ENCODE peak calls at places on chromosomes 6 and 20, in seven cellular contexts. C, D, R, U, N, P and L are unnamed samples.

GRCh38 chr6:14273196-14273595 is 155.6 kb downstream of the CD83 start:
- DNase-seq in D (no peak), N (no peak), C (no peak), R (no peak), U (peak; percentile 66), P (no peak), L (no peak)

GRCh38 chr20:16576219-16576618 is 3.0 kb upstream of the KIF16B start:
- DNase-seq in N (no peak), R (no peak), D (no peak), U (no peak), P (no peak), C (no peak), L (no peak)

GRCh38 chr6:90928051-90928450 is 341.2 kb upstream of the MAP3K7 start:
- DNase-seq in D (no peak), P (no peak), U (no peak), R (no peak), C (no peak), N (no peak), L (no peak)

GRCh38 chr6:56714982-56715456 is 72.3 kb upstream of the DST start:
- DNase-seq in P (peak; percentile 53), N (no peak), C (no peak), U (no peak), R (no peak), D (no peak), L (no peak)

GRCh38 chr6:32195902-32196681 is 3.6 kb upstream of the GPSM3 start:
- DNase-seq in R (peak; percentile 89), C (peak; percentile 96), N (peak; percentile 73), D (peak; percentile 76), P (no peak), U (peak; percentile 97), L (no peak)

GRCh38 chr6:111444794-111445193 is 38.2 kb downstream of the REV3L start:
- DNase-seq in N (no peak), R (no peak), P (no peak), U (no peak), D (no peak), C (no peak), L (no peak)

GRCh38 chr20:64217539-64217938 is 38.0 kb upstream of the PCMTD2 start:
- DNase-seq in C (no peak), D (no peak), U (no peak), P (no peak), N (no peak), R (no peak), L (no peak)

GRCh38 chr20:48725589-48725991 is 102.2 kb downstream of the PREX1 start:
- DNase-seq in P (no peak), U (no peak), N (no peak), C (no peak), D (no peak), R (no peak), L (no peak)

DNA sequence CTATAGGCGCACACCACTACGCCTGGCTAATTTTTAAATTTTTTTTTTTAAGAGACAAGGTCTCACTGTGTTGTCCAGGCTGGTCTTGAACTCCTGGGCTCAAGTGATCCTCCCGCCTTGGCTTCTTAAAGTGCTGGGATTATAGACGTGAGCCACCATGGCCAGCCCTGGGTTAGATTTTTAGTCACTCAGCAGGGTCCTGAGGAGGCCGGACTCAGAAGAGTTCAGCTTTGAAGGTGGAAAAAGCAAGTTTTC is 44.2 kb downstream of the FGD2 start:
- DNase-seq in R (no peak), U (no peak), D (no peak), P (no peak), N (no peak), C (no peak), L (no peak)
- TF ChIP-seq CTCF in R (no peak), U (no peak), D (no peak), P (no peak), N (no peak), C (no peak), L (no peak)

GRCh38 chr6:26329763-26330511 is 35.1 kb upstream of the BTN3A2 start:
- DNase-seq in C (no peak), R (peak; percentile 55), P (no peak), U (no peak), N (peak; percentile 72), D (no peak), L (no peak)
- H3K4me3 ChIP-seq in C (no peak overlapping the region), R (no peak overlapping the region), P (no peak overlapping the region), U (no peak overlapping the region), N (peak overlapping the region; percentile 72), D (peak overlapping the region; percentile 46), L (peak overlapping the region; percentile 70)

DNA sequence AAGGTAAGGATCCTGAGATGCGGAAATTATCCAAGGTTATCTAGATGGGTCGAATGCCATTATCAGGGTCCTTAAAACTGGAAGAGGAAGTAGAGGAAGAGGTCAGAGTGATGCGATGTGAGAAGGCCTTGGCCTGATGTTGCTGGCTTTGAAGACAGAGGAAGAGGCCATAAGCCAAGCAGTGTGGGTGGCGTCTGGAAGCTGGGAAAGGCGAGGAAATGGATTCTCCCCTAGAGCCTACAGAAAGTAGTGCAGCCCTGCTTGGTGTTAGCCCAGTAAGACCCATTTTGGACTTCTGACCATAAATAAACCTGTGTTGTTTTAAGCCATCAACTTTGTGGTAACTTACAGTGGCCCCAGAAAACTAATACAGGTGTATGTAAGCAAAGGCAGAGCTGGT is 2.0 kb downstream of the SRXN1 start:
- DNase-seq in D (no peak), U (no peak), P (no peak), C (no peak), N (no peak), R (no peak), L (no peak)
- TF ChIP-seq CTCF in D (peak; percentile 10), U (no peak), P (no peak), C (no peak), N (no peak), R (no peak), L (no peak)

DNA sequence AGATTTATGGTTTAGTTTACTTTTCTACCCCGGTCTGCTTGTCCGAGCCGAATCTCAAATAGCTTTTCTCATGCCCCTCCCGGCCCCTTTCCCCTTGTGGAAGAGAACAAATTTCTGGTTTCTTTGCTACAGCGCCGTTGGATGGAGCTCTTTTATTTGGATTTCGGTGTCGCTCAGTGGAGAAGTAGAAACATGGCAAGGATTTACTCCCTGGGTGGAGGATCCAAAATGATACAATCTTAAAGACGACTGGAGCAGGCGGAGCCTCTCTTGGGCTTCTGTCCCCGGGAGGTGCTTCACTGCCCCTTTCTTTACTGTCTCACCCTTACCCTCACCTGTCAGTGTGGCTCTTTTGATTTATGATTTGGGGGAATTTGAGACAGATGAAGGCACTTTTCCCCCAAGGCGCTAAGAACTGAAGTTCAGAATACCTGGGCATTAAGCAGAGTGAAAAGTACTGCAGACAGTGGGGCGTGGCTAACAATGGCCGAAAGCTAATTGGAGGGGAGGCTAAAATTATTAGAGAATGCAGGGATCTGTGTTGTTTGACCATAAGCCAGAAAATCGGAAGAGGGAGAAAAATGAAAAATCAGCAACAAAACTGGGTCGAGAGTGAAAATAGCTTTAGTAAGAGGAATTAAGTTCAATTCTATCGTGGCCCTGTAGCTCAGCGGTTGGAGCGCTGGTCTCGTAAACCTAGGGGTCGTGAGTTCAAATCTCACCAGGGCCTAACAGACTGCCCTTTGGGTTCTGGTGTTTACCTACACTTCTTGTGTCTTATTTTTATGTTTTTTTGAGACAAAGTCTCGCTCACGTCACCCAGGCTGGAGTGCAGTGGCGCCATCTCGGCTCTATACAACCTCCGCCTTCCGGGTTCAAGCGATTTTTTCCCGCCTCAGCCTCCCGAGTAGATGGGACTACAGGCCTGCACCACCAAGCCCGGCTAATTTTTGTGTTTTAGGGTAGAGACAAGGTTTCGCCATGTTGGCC is 145.1 kb upstream of the ZNF184 start:
- DNase-seq in U (no peak), R (no peak), N (no peak), P (no peak), C (no peak), D (peak; percentile 47), L (peak; percentile 69)
- H3K4me3 ChIP-seq in U (peak overlapping the region; percentile 22), R (peak overlapping the region; percentile 22), N (no peak overlapping the region), P (peak overlapping the region; percentile 30), C (peak overlapping the region; percentile 50), D (peak overlapping the region; percentile 54), L (peak overlapping the region; percentile 60)